ENCODE peak calls at places on chromosomes 4 and X, in seven cellular contexts. One of them, this sample, is unnamed.

GRCh38 chrX:262391-262909 is 18.7 kb upstream of the PLCXD1 start:
- DNase-seq in SK-N-SH: no peak
- DNase-seq in GM12891: no peak
- DNase-seq in K562: no peak
- DNase-seq in HepG2: peak; percentile 68
- DNase-seq in H1: no peak
- DNase-seq in GM12878: no peak
- DNase-seq in this sample: no peak

GRCh38 chrX:21375795-21376069 is 1.5 kb downstream of the CNKSR2 start:
- DNase-seq in SK-N-SH: peak; percentile 36
- DNase-seq in GM12891: no peak
- DNase-seq in K562: no peak
- DNase-seq in HepG2: no peak
- DNase-seq in H1: no peak
- DNase-seq in GM12878: no peak
- DNase-seq in this sample: no peak

GRCh38 chr4:47032405-47033106 is 1.2 kb downstream of the GABRB1 start:
- DNase-seq in SK-N-SH: peak; percentile 82
- DNase-seq in GM12891: peak; percentile 32
- DNase-seq in K562: peak; percentile 8
- DNase-seq in HepG2: peak; percentile 37
- DNase-seq in H1: peak; percentile 89
- DNase-seq in GM12878: no peak
- DNase-seq in this sample: peak; percentile 25

GRCh38 chr4:165415910-165416309 is 37.1 kb downstream of the CPE start:
- DNase-seq in SK-N-SH: no peak
- DNase-seq in GM12891: no peak
- DNase-seq in K562: no peak
- DNase-seq in HepG2: no peak
- DNase-seq in H1: no peak
- DNase-seq in GM12878: no peak
- DNase-seq in this sample: no peak

GRCh38 chrX:136766785-136767103 is 14.0 kb downstream of the ARHGEF6 start:
- DNase-seq in SK-N-SH: no peak
- DNase-seq in GM12891: no peak
- DNase-seq in K562: no peak
- DNase-seq in HepG2: no peak
- DNase-seq in H1: no peak
- DNase-seq in GM12878: no peak
- DNase-seq in this sample: no peak

GRCh38 chr4:133596459-133596858 is 447.4 kb downstream of the PCDH10 start:
- DNase-seq in SK-N-SH: no peak
- DNase-seq in GM12891: no peak
- DNase-seq in K562: no peak
- DNase-seq in HepG2: no peak
- DNase-seq in H1: peak; percentile 52
- DNase-seq in GM12878: no peak
- DNase-seq in this sample: no peak

GRCh38 chrX:151346931-151347543 is 50.0 kb upstream of the VMA21 start:
- DNase-seq in SK-N-SH: no peak
- DNase-seq in GM12891: no peak
- DNase-seq in K562: no peak
- DNase-seq in HepG2: no peak
- DNase-seq in H1: no peak
- DNase-seq in GM12878: no peak
- DNase-seq in this sample: no peak

GRCh38 chrX:38494239-38494823 is 67.0 kb upstream of the TSPAN7 start:
- DNase-seq in SK-N-SH: peak; percentile 60
- DNase-seq in GM12891: no peak
- DNase-seq in K562: no peak
- DNase-seq in HepG2: no peak
- DNase-seq in H1: no peak
- DNase-seq in GM12878: no peak
- DNase-seq in this sample: no peak

GRCh38 chr4:84298023-84298718 is 200.9 kb downstream of the NKX6-1 start:
- DNase-seq in SK-N-SH: no peak
- DNase-seq in GM12891: no peak
- DNase-seq in K562: no peak
- DNase-seq in HepG2: no peak
- DNase-seq in H1: no peak
- DNase-seq in GM12878: no peak
- DNase-seq in this sample: no peak

GRCh38 chr4:153185453-153185852 is 18.8 kb upstream of the TRIM2 start:
- DNase-seq in SK-N-SH: no peak
- DNase-seq in GM12891: no peak
- DNase-seq in K562: no peak
- DNase-seq in HepG2: no peak
- DNase-seq in H1: no peak
- DNase-seq in GM12878: no peak
- DNase-seq in this sample: no peak

GRCh38 chrX:18291006-18291545 is 63.4 kb downstream of the SCML2 start:
- DNase-seq in SK-N-SH: no peak
- DNase-seq in GM12891: no peak
- DNase-seq in K562: no peak
- DNase-seq in HepG2: no peak
- DNase-seq in H1: no peak
- DNase-seq in GM12878: no peak
- DNase-seq in this sample: no peak

GRCh38 chr4:108351806-108352205 is 183.1 kb upstream of the LEF1 start:
- DNase-seq in SK-N-SH: no peak
- DNase-seq in GM12891: no peak
- DNase-seq in K562: no peak
- DNase-seq in HepG2: no peak
- DNase-seq in H1: no peak
- DNase-seq in GM12878: no peak
- DNase-seq in this sample: no peak

GRCh38 chr4:94757192-94758140 is at the start of gene BMPR1B:
- DNase-seq in SK-N-SH: peak; percentile 82
- DNase-seq in GM12891: no peak
- DNase-seq in K562: no peak
- DNase-seq in HepG2: no peak
- DNase-seq in H1: peak; percentile 54
- DNase-seq in GM12878: no peak
- DNase-seq in this sample: peak; percentile 5

GRCh38 chrX:370963-371745 is 15.6 kb downstream of the PPP2R3B start:
- DNase-seq in SK-N-SH: no peak
- DNase-seq in GM12891: no peak
- DNase-seq in K562: no peak
- DNase-seq in HepG2: no peak
- DNase-seq in H1: no peak
- DNase-seq in GM12878: no peak
- DNase-seq in this sample: no peak

GRCh38 chrX:150449313-150449712 is 86.2 kb downstream of the MAMLD1 start:
- DNase-seq in SK-N-SH: no peak
- DNase-seq in GM12891: no peak
- DNase-seq in K562: peak; percentile 20
- DNase-seq in HepG2: no peak
- DNase-seq in H1: no peak
- DNase-seq in GM12878: no peak
- DNase-seq in this sample: no peak

GRCh38 chr4:82948647-82949204 is 48.2 kb downstream of the THAP9 start:
- DNase-seq in SK-N-SH: no peak
- DNase-seq in GM12891: no peak
- DNase-seq in K562: no peak
- DNase-seq in HepG2: no peak
- DNase-seq in H1: no peak
- DNase-seq in GM12878: no peak
- DNase-seq in this sample: no peak

GRCh38 chr4:83071116-83071515 is 36.1 kb downstream of the COPS4 start:
- DNase-seq in SK-N-SH: no peak
- DNase-seq in GM12891: no peak
- DNase-seq in K562: no peak
- DNase-seq in HepG2: no peak
- DNase-seq in H1: no peak
- DNase-seq in GM12878: no peak
- DNase-seq in this sample: no peak

GRCh38 chrX:40539214-40540142 is 41.3 kb upstream of the ATP6AP2 start:
- DNase-seq in SK-N-SH: no peak
- DNase-seq in GM12891: no peak
- DNase-seq in K562: peak; percentile 64
- DNase-seq in HepG2: no peak
- DNase-seq in H1: peak; percentile 70
- DNase-seq in GM12878: peak; percentile 56
- DNase-seq in this sample: no peak

GRCh38 chr4:48804584-48805301 is 24.7 kb upstream of the FRYL start:
- DNase-seq in SK-N-SH: no peak
- DNase-seq in GM12891: no peak
- DNase-seq in K562: no peak
- DNase-seq in HepG2: peak; percentile 4
- DNase-seq in H1: no peak
- DNase-seq in GM12878: no peak
- DNase-seq in this sample: no peak

GRCh38 chr4:75080888-75081287 is 148.0 kb downstream of the PARM1 start:
- DNase-seq in SK-N-SH: no peak
- DNase-seq in GM12891: no peak
- DNase-seq in K562: no peak
- DNase-seq in HepG2: no peak
- DNase-seq in H1: no peak
- DNase-seq in GM12878: no peak
- DNase-seq in this sample: no peak

GRCh38 chr4:1293981-1294380 is 4.3 kb downstream of the MAEA start:
- DNase-seq in SK-N-SH: no peak
- DNase-seq in GM12891: no peak
- DNase-seq in K562: no peak
- DNase-seq in HepG2: no peak
- DNase-seq in H1: no peak
- DNase-seq in GM12878: no peak
- DNase-seq in this sample: no peak

GRCh38 chrX:38220024-38220935 is at the start of gene SRPX:
- DNase-seq in SK-N-SH: peak; percentile 53
- DNase-seq in GM12891: no peak
- DNase-seq in K562: peak; percentile 49
- DNase-seq in HepG2: no peak
- DNase-seq in H1: peak; percentile 54
- DNase-seq in GM12878: no peak
- DNase-seq in this sample: no peak

GRCh38 chr4:163071308-163071707 is 95.4 kb downstream of the NAF1 start:
- DNase-seq in SK-N-SH: no peak
- DNase-seq in GM12891: no peak
- DNase-seq in K562: no peak
- DNase-seq in HepG2: no peak
- DNase-seq in H1: no peak
- DNase-seq in GM12878: no peak
- DNase-seq in this sample: no peak

GRCh38 chr4:10715135-10715534 is 30.6 kb upstream of the CLNK start:
- DNase-seq in SK-N-SH: no peak
- DNase-seq in GM12891: no peak
- DNase-seq in K562: no peak
- DNase-seq in HepG2: no peak
- DNase-seq in H1: no peak
- DNase-seq in GM12878: no peak
- DNase-seq in this sample: no peak

GRCh38 chrX:67545772-67546495 is 2.1 kb downstream of the AR start:
- DNase-seq in SK-N-SH: peak; percentile 25
- DNase-seq in GM12891: no peak
- DNase-seq in K562: no peak
- DNase-seq in HepG2: no peak
- DNase-seq in H1: peak; percentile 50
- DNase-seq in GM12878: no peak
- DNase-seq in this sample: no peak

GRCh38 chrX:150688911-150689451 is 4.2 kb upstream of the MTMR1 start:
- DNase-seq in SK-N-SH: no peak
- DNase-seq in GM12891: no peak
- DNase-seq in K562: peak; percentile 16
- DNase-seq in HepG2: peak; percentile 29
- DNase-seq in H1: no peak
- DNase-seq in GM12878: no peak
- DNase-seq in this sample: no peak

GRCh38 chrX:915427-916234 is 285.0 kb downstream of the SHOX start:
- DNase-seq in SK-N-SH: no peak
- DNase-seq in GM12891: no peak
- DNase-seq in K562: no peak
- DNase-seq in HepG2: no peak
- DNase-seq in H1: peak; percentile 46
- DNase-seq in GM12878: no peak
- DNase-seq in this sample: no peak

GRCh38 chr4:142353149-142353738 is 492.9 kb downstream of the INPP4B start:
- DNase-seq in SK-N-SH: no peak
- DNase-seq in GM12891: no peak
- DNase-seq in K562: peak; percentile 5
- DNase-seq in HepG2: peak; percentile 27
- DNase-seq in H1: no peak
- DNase-seq in GM12878: no peak
- DNase-seq in this sample: no peak
- TF ChIP-seq TAF1 in SK-N-SH: no peak
- TF ChIP-seq TAF1 in GM12891: no peak
- TF ChIP-seq TAF1 in K562: no peak
- TF ChIP-seq TAF1 in HepG2: no peak
- TF ChIP-seq TAF1 in H1: no peak
- TF ChIP-seq TAF1 in GM12878: no peak
- TF ChIP-seq TAF1 in this sample: no peak

GRCh38 chrX:76427560-76428242 is at the start of gene MAGEE1:
- DNase-seq in SK-N-SH: peak; percentile 80
- DNase-seq in GM12891: peak; percentile 31
- DNase-seq in K562: peak; percentile 62
- DNase-seq in HepG2: peak; percentile 34
- DNase-seq in H1: peak; percentile 64
- DNase-seq in GM12878: peak; percentile 19
- DNase-seq in this sample: peak; percentile 33
- TF ChIP-seq POLR2AphosphoS5 in SK-N-SH: no peak
- TF ChIP-seq POLR2AphosphoS5 in GM12891: no peak
- TF ChIP-seq POLR2AphosphoS5 in K562: no peak
- TF ChIP-seq POLR2AphosphoS5 in HepG2: no peak
- TF ChIP-seq POLR2AphosphoS5 in H1: no peak
- TF ChIP-seq POLR2AphosphoS5 in GM12878: no peak
- TF ChIP-seq POLR2AphosphoS5 in this sample: no peak

GRCh38 chrX:97638621-97639020 is 754.9 kb downstream of the RPA4 start:
- DNase-seq in SK-N-SH: no peak
- DNase-seq in GM12891: no peak
- DNase-seq in K562: no peak
- DNase-seq in HepG2: no peak
- DNase-seq in H1: no peak
- DNase-seq in GM12878: no peak
- DNase-seq in this sample: no peak

GRCh38 chrX:97633798-97634197 is 750.1 kb downstream of the RPA4 start:
- DNase-seq in SK-N-SH: no peak
- DNase-seq in GM12891: no peak
- DNase-seq in K562: no peak
- DNase-seq in HepG2: no peak
- DNase-seq in H1: no peak
- DNase-seq in GM12878: no peak
- DNase-seq in this sample: no peak

GRCh38 chrX:97637289-97637688 is 753.6 kb downstream of the RPA4 start:
- DNase-seq in SK-N-SH: no peak
- DNase-seq in GM12891: no peak
- DNase-seq in K562: no peak
- DNase-seq in HepG2: no peak
- DNase-seq in H1: no peak
- DNase-seq in GM12878: no peak
- DNase-seq in this sample: no peak

GRCh38 chrX:97639526-97639925 is 755.8 kb downstream of the RPA4 start:
- DNase-seq in SK-N-SH: no peak
- DNase-seq in GM12891: no peak
- DNase-seq in K562: no peak
- DNase-seq in HepG2: no peak
- DNase-seq in H1: peak; percentile 46
- DNase-seq in GM12878: no peak
- DNase-seq in this sample: no peak
- TF ChIP-seq TAF1 in SK-N-SH: no peak
- TF ChIP-seq TAF1 in GM12891: no peak
- TF ChIP-seq TAF1 in K562: no peak
- TF ChIP-seq TAF1 in HepG2: no peak
- TF ChIP-seq TAF1 in H1: no peak
- TF ChIP-seq TAF1 in GM12878: no peak
- TF ChIP-seq TAF1 in this sample: no peak

GRCh38 chr4:77818077-77818666 is 996 bp downstream of the CNOT6L start:
- DNase-seq in SK-N-SH: peak; percentile 76
- DNase-seq in GM12891: no peak
- DNase-seq in K562: peak; percentile 78
- DNase-seq in HepG2: peak; percentile 85
- DNase-seq in H1: peak; percentile 53
- DNase-seq in GM12878: no peak
- DNase-seq in this sample: peak; percentile 11
- TF ChIP-seq POLR2AphosphoS5 in SK-N-SH: no peak
- TF ChIP-seq POLR2AphosphoS5 in GM12891: no peak
- TF ChIP-seq POLR2AphosphoS5 in K562: no peak
- TF ChIP-seq POLR2AphosphoS5 in HepG2: no peak
- TF ChIP-seq POLR2AphosphoS5 in H1: no peak
- TF ChIP-seq POLR2AphosphoS5 in GM12878: no peak
- TF ChIP-seq POLR2AphosphoS5 in this sample: no peak

This sample was measured in GM12892.